ENCODE peak calls at places on chromosome 12, in ten cellular contexts. K is caudate nucleus; O is T-helper 9 cell; W is naive thymus-derived CD8-positive, alpha-beta T cell; G is stimulated activated CD4-positive, alpha-beta T cell treated with anti-CD3 and anti-CD28 coated beads, Interleukin-4, amount 100 ng/mL, for 1 hour; S is stomach; H is B cell; J is activated CD4-positive, CD25-positive, alpha-beta regulatory T cell treated with anti-CD3 and anti-CD28 coated beads, Interleukin-2, amount 50 U/mL, for 16 hours; M is HS-5; T is Ammon's horn. Q is an unnamed sample.

GRCh38 chr12:2552000-2552399 is 242.8 kb upstream of the FKBP4 start:
- DNase-seq in K (no peak), O (no peak), W (no peak), G (no peak), S (no peak), H (no peak), J (no peak), M (no peak), T (no peak), Q (no peak)

GRCh38 chr12:116160883-116161458 is 116.5 kb downstream of the MED13L start:
- DNase-seq in K (no peak), O (no peak), W (no peak), G (no peak), S (no peak), H (no peak), J (no peak), M (no peak), T (no peak), Q (no peak)

GRCh38 chr12:38585090-38585489 is 268.5 kb downstream of the ALG10B start:
- DNase-seq in K (no peak), O (no peak), W (no peak), G (no peak), S (no peak), H (no peak), J (no peak), M (no peak), T (no peak), Q (no peak)

GRCh38 chr12:53733051-53733812 is 6.0 kb upstream of the CALCOCO1 start:
- DNase-seq in K (no peak), O (no peak), W (no peak), G (no peak), S (no peak), H (no peak), J (no peak), M (no peak), T (no peak), Q (no peak)

GRCh38 chr12:1592444-1593231 is 1.7 kb downstream of the FBXL14 start:
- DNase-seq in K (peak; percentile 43), O (peak; percentile 41), W (peak; percentile 86), G (peak; percentile 64), S (no peak), H (peak; percentile 51), J (peak; percentile 37), M (no peak), T (peak; percentile 59), Q (peak; percentile 88)

GRCh38 chr12:16605666-16606116 is 271 bp downstream of the LMO3 start:
- DNase-seq in K (no peak), O (no peak), W (no peak), G (no peak), S (no peak), H (no peak), J (no peak), M (no peak), T (peak; percentile 57), Q (peak; percentile 50)

GRCh38 chr12:64184216-64184615 is 37.9 kb downstream of the KICS2 start:
- DNase-seq in K (no peak), O (no peak), W (no peak), G (no peak), S (no peak), H (no peak), J (no peak), M (no peak), T (no peak), Q (no peak)

GRCh38 chr12:127363392-127363791 is 903.6 kb upstream of the TMEM132C start:
- DNase-seq in K (no peak), O (no peak), W (no peak), G (no peak), S (no peak), H (no peak), J (no peak), M (no peak), T (no peak), Q (peak; percentile 41)

GRCh38 chr12:33322519-33322918 is 117.1 kb downstream of the SYT10 start:
- DNase-seq in K (no peak), O (no peak), W (no peak), G (no peak), S (no peak), H (no peak), J (no peak), M (no peak), T (no peak), Q (no peak)

GRCh38 chr12:110908377-110909136 is 11.8 kb downstream of the MYL2 start:
- DNase-seq in K (no peak), O (no peak), W (no peak), G (no peak), S (no peak), H (no peak), J (no peak), M (no peak), T (no peak), Q (no peak)

GRCh38 chr12:31574803-31575573 is 15.9 kb downstream of the DENND5B start:
- DNase-seq in K (no peak), O (no peak), W (no peak), G (no peak), S (no peak), H (no peak), J (no peak), M (no peak), T (no peak), Q (peak; percentile 40)

GRCh38 chr12:54311091-54311490 is 10.3 kb upstream of the NFE2 start:
- DNase-seq in K (no peak), O (no peak), W (no peak), G (no peak), S (no peak), H (no peak), J (no peak), M (no peak), T (no peak), Q (no peak)

GRCh38 chr12:69529021-69529420 is 56.2 kb upstream of the CCT2 start:
- DNase-seq in K (no peak), O (no peak), W (no peak), G (no peak), S (no peak), H (no peak), J (no peak), M (no peak), T (no peak), Q (no peak)

GRCh38 chr12:51070004-51070403 is 13.4 kb downstream of the CSRNP2 start:
- DNase-seq in K (no peak), O (no peak), W (no peak), G (no peak), S (no peak), H (no peak), J (no peak), M (no peak), T (no peak), Q (no peak)

GRCh38 chr12:82852529-82852928 is 165.8 kb downstream of the TMTC2 start:
- DNase-seq in K (no peak), O (no peak), W (no peak), G (no peak), S (no peak), H (no peak), J (no peak), M (no peak), T (no peak), Q (no peak)